ENCODE peak calls at places on chromosome 14, in six cellular contexts. K is effector memory CD4-positive, alpha-beta T cell; Q is mucosa of descending colon; R is Panc1; T is pancreas; W is upper lobe of left lung. F is an unnamed sample.

GRCh38 chr14:70821916-70822705 is 12.8 kb upstream of the MAP3K9 start:
- DNase-seq in R (no peak), W (peak; percentile 67), T (peak; percentile 44), Q (peak; percentile 54), K (peak; percentile 51), F (peak; percentile 70)

GRCh38 chr14:75542585-75543091 is 20.4 kb downstream of the BATF start:
- DNase-seq in W (peak; percentile 92), R (no peak), K (peak; percentile 66), T (no peak), Q (peak; percentile 54), F (peak; percentile 79)

GRCh38 chr14:103444837-103445524 is 59.8 kb downstream of the MARK3 start:
- DNase-seq in W (no peak), R (no peak), Q (no peak), K (no peak), T (no peak), F (no peak)

GRCh38 chr14:65251213-65251612 is 148.9 kb upstream of the MAX start:
- DNase-seq in W (no peak), Q (no peak), K (no peak), T (no peak), R (no peak), F (no peak)

GRCh38 chr14:59069455-59069854 is 119.0 kb upstream of the DAAM1 start:
- DNase-seq in R (no peak), Q (no peak), W (no peak), T (no peak), K (no peak), F (no peak)

GRCh38 chr14:65034021-65034420 is 47.3 kb downstream of the FNTB start:
- DNase-seq in Q (no peak), K (no peak), W (no peak), T (no peak), R (no peak), F (no peak)

GRCh38 chr14:90274808-90275454 is 18.6 kb downstream of the PSMC1 start:
- DNase-seq in Q (no peak), K (no peak), R (no peak), W (peak; percentile 20), T (no peak), F (peak; percentile 55)

GRCh38 chr14:98231210-98231609 is 1040.8 kb downstream of the BCL11B start:
- DNase-seq in T (no peak), K (no peak), W (no peak), R (no peak), Q (no peak), F (no peak)

GRCh38 chr14:85437143-85437542 is 92.8 kb upstream of the FLRT2 start:
- DNase-seq in T (peak; percentile 35), K (no peak), W (no peak), R (no peak), Q (no peak), F (no peak)

GRCh38 chr14:49134940-49135339 is 451.2 kb downstream of the RPS29 start:
- DNase-seq in K (no peak), T (no peak), R (no peak), W (no peak), Q (no peak), F (no peak)

GRCh38 chr14:103207038-103207403 is 83.8 kb downstream of the TNFAIP2 start:
- DNase-seq in R (no peak), T (peak; percentile 53), K (no peak), Q (peak; percentile 68), W (peak; percentile 45), F (peak; percentile 92)

GRCh38 chr14:37369446-37369845 is 171.7 kb downstream of the MIPOL1 start:
- DNase-seq in Q (no peak), R (no peak), K (no peak), W (no peak), T (no peak), F (no peak)

GRCh38 chr14:28308727-28309126 is 457.9 kb upstream of the FOXG1 start:
- DNase-seq in R (peak; percentile 15), K (no peak), T (no peak), W (no peak), Q (no peak), F (no peak)

GRCh38 chr14:104677506-104678332 is 11.7 kb upstream of the INF2 start:
- DNase-seq in Q (peak; percentile 80), K (peak; percentile 48), R (no peak), T (peak; percentile 62), W (peak; percentile 82), F (peak; percentile 92)

GRCh38 chr14:89793367-89793716 is 161.2 kb downstream of the EFCAB11 start:
- DNase-seq in Q (no peak), W (no peak), K (no peak), R (no peak), T (no peak), F (no peak)

GRCh38 chr14:49898485-49898884 is 5.6 kb downstream of the ARF6 start:
- DNase-seq in R (no peak), Q (no peak), K (no peak), T (no peak), W (no peak), F (no peak)

GRCh38 chr14:50955373-50956043 is 11.2 kb upstream of the PYGL start:
- DNase-seq in R (peak; percentile 75), W (peak; percentile 75), K (no peak), T (no peak), Q (peak; percentile 66), F (peak; percentile 86)

GRCh38 chr14:50340945-50341344 is 28.8 kb downstream of the DMAC2L start:
- DNase-seq in K (no peak), T (no peak), W (no peak), Q (no peak), R (no peak), F (no peak)

GRCh38 chr14:96206461-96206860 is 1.8 kb downstream of the BDKRB2 start:
- DNase-seq in R (no peak), W (no peak), Q (peak; percentile 69), K (no peak), T (peak; percentile 68), F (no peak)

GRCh38 chr14:20429801-20430669 is 5.9 kb downstream of the KLHL33 start:
- DNase-seq in Q (peak; percentile 78), K (no peak), R (no peak), W (peak; percentile 51), T (peak; percentile 66), F (no peak)

GRCh38 chr14:102928412-102929348 is 6.2 kb downstream of the AMN start:
- DNase-seq in W (peak; percentile 88), T (peak; percentile 43), Q (peak; percentile 97), R (no peak), K (peak; percentile 70), F (peak; percentile 90)

GRCh38 chr14:59705866-59706265 is 129.3 kb upstream of the CCDC175 start:
- DNase-seq in T (no peak), R (no peak), K (no peak), Q (no peak), W (no peak), F (no peak)

GRCh38 chr14:37588956-37589737 is 5.9 kb downstream of the FOXA1 start:
- DNase-seq in Q (no peak), W (no peak), R (no peak), T (no peak), K (no peak), F (no peak)

GRCh38 chr14:23861666-23862065 is 91.9 kb upstream of the DHRS4 start:
- DNase-seq in R (no peak), W (peak; percentile 22), Q (peak; percentile 24), K (no peak), T (peak; percentile 71), F (no peak)

GRCh38 chr14:104799657-104800599 is 973 bp upstream of the ZBTB42 start:
- DNase-seq in R (no peak), Q (peak; percentile 93), K (peak; percentile 76), W (peak; percentile 89), T (peak; percentile 83), F (peak; percentile 94)

GRCh38 chr14:64069634-64070359 is 217.0 kb downstream of the SYNE2 start:
- DNase-seq in Q (no peak), K (no peak), R (no peak), T (no peak), W (no peak), F (no peak)

GRCh38 chr14:20472566-20473206 is 3.5 kb downstream of the PNP start:
- DNase-seq in T (no peak), R (no peak), W (no peak), Q (no peak), K (no peak), F (no peak)

GRCh38 chr14:32375663-32376062 is 46.6 kb downstream of the AKAP6 start:
- DNase-seq in Q (no peak), W (no peak), R (no peak), T (no peak), K (no peak), F (no peak)

GRCh38 chr14:39374846-39375245 is 57.4 kb downstream of the FBXO33 start:
- DNase-seq in R (no peak), K (no peak), Q (no peak), T (no peak), W (no peak), F (no peak)

GRCh38 chr14:89444044-89444443 is 27.0 kb upstream of the FOXN3 start:
- DNase-seq in T (no peak), W (no peak), R (no peak), Q (no peak), K (no peak), F (no peak)

GRCh38 chr14:96056509-96057422 is 17.6 kb downstream of the C14orf132 start:
- DNase-seq in T (no peak), W (no peak), K (no peak), R (no peak), Q (no peak), F (no peak)

DNA sequence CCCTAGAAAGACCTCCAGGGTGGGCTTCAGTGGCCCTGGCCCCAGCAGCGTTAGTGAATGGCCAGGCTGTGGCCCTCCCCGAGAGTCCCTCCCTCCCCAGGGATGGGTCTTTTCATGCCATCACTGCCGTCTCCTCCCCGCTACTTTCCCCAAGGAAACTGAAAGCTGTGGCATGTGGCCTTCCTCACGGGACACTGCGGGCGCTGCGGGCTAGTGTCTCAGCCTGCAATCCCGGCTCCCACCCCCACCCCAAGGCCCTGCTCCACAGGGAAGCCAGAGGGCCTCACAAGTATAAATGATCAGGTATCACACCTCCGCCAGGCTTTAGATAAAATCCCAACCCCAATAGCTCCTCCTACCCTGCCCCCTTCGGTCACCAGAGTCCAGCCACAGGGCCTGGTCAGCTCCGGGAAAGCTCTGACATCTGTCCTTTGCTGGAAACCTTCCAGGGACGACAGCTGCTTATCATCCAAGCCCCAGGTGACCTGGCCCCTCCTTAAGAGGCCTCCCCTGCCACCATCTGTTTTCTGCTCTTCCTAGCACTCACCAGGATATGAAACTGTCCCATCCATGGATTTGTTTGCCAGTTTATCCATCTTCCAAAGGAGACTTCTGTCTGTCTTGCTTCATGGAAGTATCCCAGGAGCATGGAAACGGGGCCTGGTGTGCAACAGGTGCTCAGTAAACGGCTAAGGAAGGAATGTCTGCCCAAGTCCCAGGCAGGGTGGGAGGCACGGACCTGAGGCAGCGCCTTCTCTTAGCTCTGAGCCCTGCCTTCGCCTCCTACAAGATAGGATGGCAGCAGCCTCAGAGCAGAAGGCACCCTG is 31.6 kb downstream of the CCDC85C start:
- DNase-seq in Q (no peak), W (no peak), T (no peak), K (no peak), R (no peak), F (no peak)
- H3K4me3 ChIP-seq in Q (no peak overlapping the region), W (no peak overlapping the region), T (no peak overlapping the region), K (no peak overlapping the region), R (no peak overlapping the region), F (no peak overlapping the region)

GRCh38 chr14:91390165-91390778 is 27.3 kb downstream of the CCDC88C start:
- DNase-seq in W (no peak), R (no peak), Q (no peak), K (no peak), T (no peak), F (no peak)
- H3K4me1 ChIP-seq in W (peaks cover 34% of the 10 kb centered on the region), R (peaks cover 9% of the 10 kb centered on the region), Q (peaks cover 26% of the 10 kb centered on the region), K (peaks cover 90% of the 10 kb centered on the region), T (peaks cover 4% of the 10 kb centered on the region), F (no peaks in the 10 kb centered on the region)

GRCh38 chr14:61662001-61662400 is 33.3 kb upstream of the HIF1A start:
- DNase-seq in K (no peak), R (no peak), T (no peak), Q (no peak), W (no peak), F (no peak)
- H3K4me3 ChIP-seq in K (no peak overlapping the region), R (no peak overlapping the region), T (no peak overlapping the region), Q (no peak overlapping the region), W (no peak overlapping the region), F (no peak overlapping the region)

GRCh38 chr14:54808326-54809161 is 94.1 kb downstream of the GCH1 start:
- DNase-seq in T (no peak), Q (no peak), W (no peak), R (no peak), K (no peak), F (no peak)
- H3K4me1 ChIP-seq in T (no peaks in the 10 kb centered on the region), Q (no peaks in the 10 kb centered on the region), W (no peaks in the 10 kb centered on the region), R (no peaks in the 10 kb centered on the region), K (no peaks in the 10 kb centered on the region), F (no peaks in the 10 kb centered on the region)